ENCODE peak calls at places on chromosomes 1 and 21, in four cellular contexts. F is brain microvascular endothelial cell, E is NCI-H1105, H is EL. N is an unnamed sample.

GRCh38 chr1:13809461-13810159 is 109.6 kb downstream of the PRDM2 start:
- DNase-seq in E (no peak), F (no peak), H (no peak), N (no peak)

GRCh38 chr1:26126321-26127084 is 14.9 kb downstream of the PDIK1L start:
- DNase-seq in F (no peak), E (peak; percentile 73), H (no peak), N (no peak)

GRCh38 chr1:225881081-225882007 is 836 bp downstream of the TMEM63A start:
- DNase-seq in F (no peak), H (peak; percentile 76), E (no peak), N (no peak)

GRCh38 chr1:17869826-17870225 is 114.7 kb downstream of the ACTL8 start:
- DNase-seq in F (peak; percentile 50), H (peak; percentile 27), E (no peak), N (no peak)

GRCh38 chr1:205536759-205537361 is 32.4 kb downstream of the CDK18 start:
- DNase-seq in F (no peak), E (no peak), H (no peak), N (no peak)

GRCh38 chr1:2811526-2811905 is 10.0 kb upstream of the TTC34 start:
- DNase-seq in E (no peak), H (no peak), F (no peak), N (no peak)

GRCh38 chr1:37673920-37674319 is 18.4 kb upstream of the CDCA8 start:
- DNase-seq in F (no peak), E (no peak), H (no peak), N (no peak)

GRCh38 chr21:38982804-38983203 is 177.1 kb downstream of the ETS2 start:
- DNase-seq in H (no peak), E (no peak), F (no peak), N (no peak)

GRCh38 chr21:38486705-38487104 is 11.6 kb downstream of the ERG start:
- DNase-seq in E (no peak), H (no peak), F (no peak), N (no peak)

GRCh38 chr1:65688848-65689247 is 103.8 kb upstream of the PDE4B start:
- DNase-seq in E (no peak), F (no peak), H (no peak), N (peak; percentile 24)

GRCh38 chr1:201560328-201561194 is 21.6 kb downstream of the NAV1 start:
- DNase-seq in H (no peak), E (no peak), F (no peak), N (no peak)

GRCh38 chr1:82491301-82491986 is 690.7 kb downstream of the ADGRL2 start:
- DNase-seq in E (no peak), H (peak; percentile 12), F (no peak), N (no peak)

GRCh38 chr1:24277420-24278169 is 41.6 kb upstream of the GRHL3 start:
- DNase-seq in H (peak; percentile 78), F (peak; percentile 16), E (no peak), N (no peak)

GRCh38 chr1:210347112-210347511 is 18.4 kb downstream of the HHAT start:
- DNase-seq in H (peak; percentile 42), E (no peak), F (no peak), N (no peak)

GRCh38 chr21:46149205-46149901 is 6.0 kb downstream of the FTCD start:
- DNase-seq in H (no peak), F (no peak), E (no peak), N (peak; percentile 14)

GRCh38 chr1:16438516-16438915 is 1.3 kb upstream of the SPATA21 start:
- DNase-seq in F (no peak), H (no peak), E (no peak), N (no peak)

GRCh38 chr1:77888429-77889239 is at the start of gene NEXN:
- DNase-seq in H (peak; percentile 82), E (peak; percentile 38), F (peak; percentile 76), N (peak; percentile 71)

GRCh38 chr21:42002421-42002958 is 7.7 kb downstream of the ZBTB21 start:
- DNase-seq in E (no peak), H (peak; percentile 95), F (peak; percentile 92), N (no peak)

GRCh38 chr1:30615816-30616590 is 107.4 kb downstream of the MATN1 start:
- DNase-seq in E (no peak), H (no peak), F (no peak), N (no peak)

GRCh38 chr1:231896806-231897205 is 270.2 kb downstream of the DISC1 start:
- DNase-seq in H (no peak), E (no peak), F (no peak), N (no peak)

GRCh38 chr1:245501635-245502034 is 346.9 kb downstream of the KIF26B start:
- DNase-seq in H (no peak), F (no peak), E (no peak), N (no peak)

GRCh38 chr1:201676061-201676644 is 137.2 kb downstream of the NAV1 start:
- DNase-seq in F (peak; percentile 20), H (peak; percentile 76), E (no peak), N (no peak)

GRCh38 chr1:94773931-94774422 is 46.2 kb upstream of the SLC44A3 start:
- DNase-seq in F (peak; percentile 79), E (no peak), H (peak; percentile 83), N (no peak)

GRCh38 chr1:212485218-212485609 is 52.5 kb downstream of the NENF start:
- DNase-seq in H (no peak), E (no peak), F (no peak), N (no peak)

GRCh38 chr1:22555386-22555656 is 8.0 kb upstream of the EPHA8 start:
- DNase-seq in E (no peak), F (no peak), H (no peak), N (no peak)

GRCh38 chr1:55107111-55107510 is 67.8 kb downstream of the PCSK9 start:
- DNase-seq in H (no peak), F (no peak), E (no peak), N (no peak)

GRCh38 chr1:12173631-12174121 is 6.9 kb downstream of the TNFRSF1B start:
- DNase-seq in H (no peak), F (no peak), E (no peak), N (no peak)

GRCh38 chr1:10635385-10635896 is 160.7 kb downstream of the PEX14 start:
- DNase-seq in F (no peak), H (peak; percentile 39), E (no peak), N (no peak)

GRCh38 chr21:46425566-46425965 is 33.1 kb upstream of the DIP2A start:
- DNase-seq in H (no peak), E (no peak), F (no peak), N (no peak)

GRCh38 chr1:183604048-183604808 is 14.0 kb upstream of the NCF2 start:
- DNase-seq in E (no peak), F (peak; percentile 88), H (peak; percentile 97), N (no peak)

GRCh38 chr1:156910309-156910782 is 10.1 kb upstream of the LRRC71 start:
- DNase-seq in F (no peak), E (no peak), H (no peak), N (peak; percentile 77)

GRCh38 chr1:184773762-184774320 is 19.2 kb upstream of the EDEM3 start:
- DNase-seq in E (no peak), F (no peak), H (no peak), N (no peak)

GRCh38 chr1:3902111-3902511 is 2.0 kb upstream of the C1orf174 start:
- DNase-seq in F (no peak), H (no peak), E (no peak), N (no peak)

GRCh38 chr1:214523124-214523824 is 28.1 kb downstream of the PTPN14 start:
- DNase-seq in E (no peak), H (no peak), F (no peak), N (no peak)

GRCh38 chr21:33101300-33102005 is 31.5 kb downstream of the OLIG1 start:
- DNase-seq in E (no peak), F (no peak), H (no peak), N (no peak)

GRCh38 chr21:34967509-34968289 is 81.4 kb downstream of the RUNX1 start:
- DNase-seq in E (no peak), H (peak; percentile 38), F (no peak), N (no peak)

GRCh38 chr1:11023201-11023600 is 10.7 kb downstream of the TARDBP start:
- DNase-seq in F (no peak), E (no peak), H (no peak), N (no peak)

N was measured in glutamatergic neuron.